ENCODE peak calls at places on chromosomes 3 and 15, in five cellular contexts. H, L, N, D and T are unnamed samples.

GRCh38 chr15:82566690-82567089 is 26.4 kb upstream of the RPS17 start:
- DNase-seq in H (peak; percentile 23), D (no peak), L (no peak), N (no peak), T (no peak)

GRCh38 chr3:194224937-194225422 is 89.0 kb downstream of the HES1 start:
- DNase-seq in H (no peak), D (no peak), L (no peak), N (no peak), T (no peak)

GRCh38 chr15:67746022-67746421 is 79.3 kb upstream of the SKOR1 start:
- DNase-seq in D (no peak), N (no peak), L (no peak), H (peak; percentile 79), T (peak; percentile 42)

GRCh38 chr3:122824465-122825379 is 29.9 kb downstream of the SLC49A4 start:
- DNase-seq in L (no peak), D (no peak), H (peak; percentile 55), N (no peak), T (peak; percentile 3)

GRCh38 chr3:66271231-66271630 is 50.4 kb downstream of the SLC25A26 start:
- DNase-seq in D (no peak), H (no peak), L (no peak), N (no peak), T (no peak)

GRCh38 chr3:151210676-151211381 is 7.8 kb upstream of the GPR171 start:
- DNase-seq in L (no peak), D (peak; percentile 31), N (no peak), H (peak; percentile 8), T (no peak)

GRCh38 chr3:143228405-143228804 is 108.8 kb downstream of the CHST2 start:
- DNase-seq in L (no peak), N (no peak), H (no peak), D (no peak), T (no peak)

GRCh38 chr3:79543618-79544017 is 224.2 kb downstream of the ROBO1 start:
- DNase-seq in L (no peak), N (no peak), D (no peak), H (no peak), T (no peak)

GRCh38 chr3:42179110-42179725 is 86.8 kb downstream of the CCK start:
- DNase-seq in L (no peak), H (peak; percentile 89), D (peak; percentile 18), N (peak; percentile 63), T (peak; percentile 61)

GRCh38 chr3:127441764-127442163 is 148.8 kb downstream of the TPRA1 start:
- DNase-seq in H (no peak), L (no peak), D (no peak), N (no peak), T (no peak)

GRCh38 chr3:160224256-160224655 is 966 bp upstream of the C3orf80 start:
- DNase-seq in H (no peak), L (no peak), D (no peak), N (no peak), T (no peak)

GRCh38 chr15:44861439-44861910 is 95.0 kb upstream of the TERB2 start:
- DNase-seq in H (no peak), L (no peak), D (no peak), N (no peak), T (no peak)

GRCh38 chr3:81684739-81685395 is 76.6 kb downstream of the GBE1 start:
- DNase-seq in H (peak; percentile 64), L (no peak), D (no peak), N (no peak), T (no peak)

GRCh38 chr15:88913017-88913849 is at the start of gene MFGE8:
- DNase-seq in H (peak; percentile 71), L (peak; percentile 60), D (peak; percentile 74), N (peak; percentile 83), T (peak; percentile 25)

GRCh38 chr3:151925876-151926275 is 52.4 kb downstream of the SUCNR1 start:
- DNase-seq in N (no peak), D (no peak), H (peak; percentile 83), L (no peak), T (peak; percentile 81)

GRCh38 chr3:46080124-46080991 is 53.1 kb upstream of the XCR1 start:
- DNase-seq in H (peak; percentile 50), N (no peak), L (no peak), D (no peak), T (no peak)

GRCh38 chr3:137764001-137764433 is at the start of gene SOX14:
- DNase-seq in N (no peak), H (no peak), D (peak; percentile 18), L (no peak), T (no peak)

GRCh38 chr3:16370872-16371740 is 106.1 kb downstream of the OXNAD1 start:
- DNase-seq in H (no peak), D (peak; percentile 35), N (no peak), L (no peak), T (no peak)

GRCh38 chr3:113485161-113485609 is 29.8 kb downstream of the SPICE1 start:
- DNase-seq in D (peak; percentile 14), N (no peak), H (no peak), L (peak; percentile 12), T (no peak)

GRCh38 chr15:52284164-52284563 is 11.4 kb downstream of the MYO5C start:
- DNase-seq in H (peak; percentile 53), L (no peak), D (peak; percentile 35), N (no peak), T (no peak)

GRCh38 chr15:62417444-62417843 is 252.4 kb upstream of the C2CD4B start:
- DNase-seq in D (no peak), N (no peak), L (no peak), H (peak; percentile 38), T (no peak)

GRCh38 chr3:73080201-73080966 is 18.9 kb downstream of the EBLN2 start:
- DNase-seq in H (no peak), L (no peak), D (peak; percentile 32), N (no peak), T (no peak)

GRCh38 chr3:106119691-106120090 is 250.9 kb upstream of the CBLB start:
- DNase-seq in L (no peak), D (peak; percentile 57), N (no peak), H (peak; percentile 90), T (no peak)

GRCh38 chr3:159748408-159748807 is 240.2 kb upstream of the IL12A start:
- DNase-seq in H (no peak), L (no peak), D (no peak), N (no peak), T (no peak)

GRCh38 chr3:38022887-38023709 is 6.3 kb downstream of the PLCD1 start:
- DNase-seq in D (peak; percentile 6), N (no peak), L (no peak), H (no peak), T (no peak)

GRCh38 chr3:158709666-158710083 is 22.6 kb downstream of the RARRES1 start:
- DNase-seq in N (no peak), H (peak; percentile 99), L (no peak), D (no peak), T (peak; percentile 99)

GRCh38 chr3:23455084-23455483 is 252.0 kb downstream of the UBE2E2 start:
- DNase-seq in H (peak; percentile 90), D (no peak), N (peak; percentile 36), L (no peak), T (peak; percentile 69)

GRCh38 chr3:112814256-112814655 is 32.4 kb downstream of the CD200R1L start:
- DNase-seq in L (no peak), N (no peak), D (no peak), H (peak; percentile 84), T (peak; percentile 76)

GRCh38 chr3:14532691-14533456 is 7.3 kb downstream of the GRIP2 start:
- DNase-seq in D (peak; percentile 11), N (no peak), H (peak; percentile 10), L (no peak), T (no peak)

GRCh38 chr3:172057059-172057458 is 17.7 kb downstream of the FNDC3B start:
- DNase-seq in N (no peak), D (no peak), H (no peak), L (no peak), T (no peak)

GRCh38 chr3:26114851-26115250 is 325.0 kb downstream of the OXSM start:
- DNase-seq in L (no peak), N (no peak), D (no peak), H (no peak), T (no peak)

GRCh38 chr15:97688177-97688576 is 272.3 kb upstream of the ARRDC4 start:
- DNase-seq in D (no peak), H (no peak), N (no peak), L (no peak), T (no peak)

GRCh38 chr3:10550705-10551104 is 45.3 kb upstream of the ATP2B2 start:
- DNase-seq in L (no peak), N (no peak), H (no peak), D (no peak), T (no peak)

GRCh38 chr3:73784647-73785420 is 160.1 kb upstream of the PDZRN3 start:
- DNase-seq in D (no peak), N (no peak), H (peak; percentile 73), L (no peak), T (no peak)